ENCODE peak calls at places on chromosomes 13 and 19, in four cellular contexts. W is ACHN, O is Peyer's patch, L is GM03348. V is an unnamed sample.

GRCh38 chr13:74891610-74892009 is 590.4 kb downstream of the TBC1D4 start:
- DNase-seq in L (no peak), O (no peak), W (peak), V (peak)

GRCh38 chr13:95920485-95920884 is 132.7 kb downstream of the UGGT2 start:
- DNase-seq in L (no peak), O (no peak), W (no peak), V (no peak)

GRCh38 chr13:66397133-66397532 is 833.0 kb downstream of the PCDH9 start:
- DNase-seq in W (no peak), O (no peak), L (no peak), V (no peak)

GRCh38 chr13:107964356-107964755 is 251.0 kb downstream of the LIG4 start:
- DNase-seq in O (no peak), W (no peak), L (no peak), V (peak)

GRCh38 chr19:44925114-44925891 is 10.9 kb downstream of the APOC1 start:
- DNase-seq in W (no peak), L (peak), O (peak), V (peak)

GRCh38 chr13:25898991-25899390 is 152.8 kb downstream of the SHISA2 start:
- DNase-seq in L (no peak), O (no peak), W (no peak), V (no peak)

GRCh38 chr13:103539265-103539664 is 473.0 kb upstream of the SLC10A2 start:
- DNase-seq in O (no peak), L (no peak), W (no peak), V (peak)

GRCh38 chr19:36111200-36111539 is 227 bp downstream of the OVOL3 start:
- DNase-seq in L (no peak), O (no peak), W (no peak), V (no peak)

GRCh38 chr19:21586341-21587116 is 81.1 kb downstream of the ZNF429 start:
- DNase-seq in L (peak), O (no peak), W (no peak), V (peak)

GRCh38 chr19:55600336-55601028 is 394 bp downstream of the ZNF524 start:
- DNase-seq in O (peak), W (no peak), L (peak), V (peak)

GRCh38 chr13:106034201-106034600 is 501.3 kb downstream of the EFNB2 start:
- DNase-seq in O (no peak), L (no peak), W (no peak), V (no peak)

GRCh38 chr13:40221460-40222201 is 444.8 kb downstream of the FOXO1 start:
- DNase-seq in L (no peak), O (peak), W (no peak), V (no peak)

V was measured in NCI-H1092 treated with DMSO at 0.1 percent for 48 hours.